ENCODE peak calls at places on chromosomes 6 and 20, in four cellular contexts. N, O, Z and B are unnamed samples.

GRCh38 chr20:31760457-31761240 is 21.6 kb downstream of the TPX2 start:
- DNase-seq in N (peak), O (peak), Z (no peak), B (no peak)

GRCh38 chr6:38273325-38273724 is 366.4 kb downstream of the BTBD9 start:
- DNase-seq in N (peak), O (peak), Z (no peak), B (no peak)

GRCh38 chr6:159934181-159934580 is 34.7 kb upstream of the IGF2R start:
- DNase-seq in N (no peak), O (no peak), Z (no peak), B (no peak)

GRCh38 chr20:7924692-7925091 is 15.6 kb downstream of the HAO1 start:
- DNase-seq in N (peak), O (peak), Z (no peak), B (no peak)

GRCh38 chr20:34859826-34860545 is 12.7 kb downstream of the GGT7 start:
- DNase-seq in N (no peak), O (no peak), Z (no peak), B (no peak)

GRCh38 chr20:558117-558516 is 14.5 kb upstream of the CSNK2A1 start:
- DNase-seq in N (no peak), O (no peak), Z (no peak), B (no peak)

GRCh38 chr6:126210398-126211075 is 129.4 kb upstream of the CENPW start:
- DNase-seq in N (no peak), O (no peak), Z (no peak), B (no peak)

GRCh38 chr6:100592929-100593328 is 128.2 kb upstream of the SIM1 start:
- DNase-seq in N (no peak), O (no peak), Z (no peak), B (no peak)

DNA sequence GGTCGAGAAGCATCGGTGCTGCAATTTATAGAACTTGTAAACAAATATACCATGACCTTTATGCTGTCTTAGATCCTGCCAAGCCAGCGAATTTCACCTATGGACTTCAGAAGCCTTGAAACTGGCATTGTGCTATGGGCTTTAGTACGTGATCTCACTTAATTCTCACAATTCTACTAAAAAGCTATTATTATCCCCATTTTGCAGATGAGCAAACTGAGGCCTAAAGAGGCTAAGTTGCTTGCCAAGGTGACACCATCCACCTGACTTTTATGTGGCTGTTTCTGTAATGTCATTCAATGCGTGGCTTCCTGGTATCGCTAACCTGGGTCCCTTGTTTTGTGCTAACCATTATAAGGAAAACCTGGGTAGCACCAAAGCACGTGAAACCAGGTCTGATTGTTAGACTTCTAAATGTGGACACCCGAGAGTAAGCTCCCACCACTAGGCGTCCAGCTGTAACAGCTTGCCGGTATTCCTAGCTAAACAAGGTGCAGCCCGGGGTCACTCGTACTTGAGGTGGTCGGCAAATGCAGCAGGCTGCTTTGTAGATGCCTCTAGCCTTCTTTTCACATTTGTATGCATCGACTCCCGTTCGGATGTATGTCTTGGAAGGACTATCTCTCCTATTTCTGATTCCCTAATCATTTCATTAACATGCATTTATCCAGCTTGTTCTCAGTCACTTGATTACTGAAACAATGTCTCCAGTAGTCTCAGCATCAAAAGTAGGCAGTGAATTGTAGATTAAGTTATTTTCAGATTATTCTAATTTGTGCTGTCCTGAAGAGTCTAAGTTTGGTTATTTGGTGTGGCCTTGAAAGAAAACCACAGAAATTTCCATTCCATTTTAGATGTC is 1.1 kb downstream of the SYNJ2 start:
- DNase-seq in N (peak), O (no peak), Z (no peak), B (no peak)
- TF ChIP-seq CTCF in N (peak), O (peak), Z (peak), B (no peak)

GRCh38 chr6:73519943-73520687 is 717 bp downstream of the EEF1A1 start:
- DNase-seq in N (peak), O (no peak), Z (peak), B (peak)

GRCh38 chr6:73523434-73524123 is 2.7 kb upstream of the EEF1A1 start:
- DNase-seq in N (peak), O (no peak), Z (peak), B (peak)

GRCh38 chr6:73521351-73522254 is 771 bp upstream of the EEF1A1 start:
- DNase-seq in N (peak), O (no peak), Z (no peak), B (no peak)

GRCh38 chr6:73516712-73517489 is 3.9 kb downstream of the EEF1A1 start:
- DNase-seq in N (peak), O (no peak), Z (no peak), B (no peak)

DNA sequence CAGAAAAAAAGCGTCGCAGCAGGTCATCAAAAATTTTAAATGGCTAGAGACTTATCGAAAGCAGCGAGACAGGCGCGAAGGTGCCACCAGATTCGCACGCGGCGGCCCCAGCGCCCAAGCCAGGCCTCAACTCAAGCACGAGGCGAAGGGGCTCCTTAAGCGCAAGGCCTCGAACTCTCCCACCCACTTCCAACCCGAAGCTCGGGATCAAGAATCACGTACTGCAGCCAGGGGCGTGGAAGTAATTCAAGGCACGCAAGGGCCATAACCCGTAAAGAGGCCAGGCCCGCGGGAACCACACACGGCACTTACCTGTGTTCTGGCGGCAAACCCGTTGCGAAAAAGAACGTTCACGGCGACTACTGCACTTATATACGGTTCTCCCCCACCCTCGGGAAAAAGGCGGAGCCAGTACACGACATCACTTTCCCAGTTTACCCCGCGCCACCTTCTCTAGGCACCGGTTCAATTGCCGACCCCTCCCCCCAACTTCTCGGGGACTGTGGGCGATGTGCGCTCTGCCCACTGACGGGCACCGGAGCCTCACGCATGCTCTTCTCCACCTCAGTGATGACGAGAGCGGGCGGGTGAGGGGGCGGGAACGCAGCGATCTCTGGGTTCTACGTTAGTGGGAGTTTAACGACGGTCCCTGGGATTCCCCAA is at the start of gene EEF1A1:
- DNase-seq in N (peak), O (peak), Z (peak), B (peak)
- TF ChIP-seq CTCF in N (no peak), O (no peak), Z (no peak), B (no peak)

GRCh38 chr6:16758163-16758975 is 2.9 kb downstream of the ATXN1 start:
- DNase-seq in N (peak), O (no peak), Z (no peak), B (no peak)

GRCh38 chr6:16760536-16761468 is at the start of gene ATXN1:
- DNase-seq in N (peak), O (no peak), Z (peak), B (peak)

GRCh38 chr6:16761469-16762264 is 407 bp upstream of the ATXN1 start:
- DNase-seq in N (peak), O (peak), Z (peak), B (peak)

GRCh38 chr6:16759181-16759645 is 2.0 kb downstream of the ATXN1 start:
- DNase-seq in N (no peak), O (no peak), Z (no peak), B (no peak)

DNA sequence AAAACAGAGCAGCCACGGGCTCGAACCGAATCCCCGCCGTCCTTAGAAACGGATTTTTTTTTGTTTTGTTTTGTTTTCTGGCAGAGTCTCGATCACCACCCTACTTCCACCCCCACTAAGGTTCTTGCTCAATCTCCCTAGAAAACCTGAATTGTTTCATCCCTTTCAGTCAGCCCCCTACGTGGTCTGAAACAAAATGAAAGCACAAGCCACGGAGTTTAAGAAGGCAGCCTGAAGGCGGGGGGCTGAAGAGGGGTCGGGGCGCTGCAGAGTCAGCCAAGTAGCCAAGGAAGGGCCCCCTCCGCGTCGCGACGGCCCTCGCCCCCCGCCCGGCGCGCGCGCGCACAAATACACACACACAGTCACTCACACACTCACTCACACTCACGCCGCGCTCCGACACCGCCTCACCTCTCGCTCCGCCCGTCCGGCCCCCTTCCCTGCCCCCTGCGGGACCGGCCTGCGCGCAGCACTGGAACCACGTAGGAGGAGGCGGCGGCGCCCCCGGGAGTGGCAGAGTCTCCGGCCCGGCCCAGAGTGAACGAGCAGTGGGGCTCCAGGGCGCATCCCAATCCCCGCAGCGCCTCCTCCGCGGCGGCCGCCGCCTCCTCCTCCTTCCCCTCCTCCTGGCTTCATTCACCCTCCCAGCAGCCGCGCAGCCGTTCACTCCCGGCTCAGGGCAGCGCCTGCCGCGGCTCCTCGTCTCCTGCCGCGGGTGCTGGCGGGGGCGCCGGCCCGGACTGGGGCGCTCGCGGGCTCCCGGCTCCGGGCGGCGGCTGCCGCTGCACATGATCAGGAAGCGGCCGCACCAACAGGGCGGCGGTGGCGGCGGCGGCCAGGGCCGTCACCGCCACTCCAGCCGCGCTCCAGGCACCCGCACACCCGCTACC is 1.4 kb downstream of the ATXN1 start:
- DNase-seq in N (peak), O (peak), Z (peak), B (peak)
- TF ChIP-seq CTCF in N (no peak), O (no peak), Z (peak), B (peak)

GRCh38 chr6:82781805-82782204 is 283.8 kb downstream of the UBE3D start:
- DNase-seq in N (no peak), O (no peak), Z (no peak), B (no peak)

GRCh38 chr6:82785206-82785605 is 280.4 kb downstream of the UBE3D start:
- DNase-seq in N (no peak), O (no peak), Z (no peak), B (no peak)

GRCh38 chr6:82780334-82780733 is 285.3 kb downstream of the UBE3D start:
- DNase-seq in N (no peak), O (no peak), Z (no peak), B (no peak)

GRCh38 chr6:82786251-82786650 is 279.4 kb downstream of the UBE3D start:
- DNase-seq in N (no peak), O (no peak), Z (no peak), B (no peak)

DNA sequence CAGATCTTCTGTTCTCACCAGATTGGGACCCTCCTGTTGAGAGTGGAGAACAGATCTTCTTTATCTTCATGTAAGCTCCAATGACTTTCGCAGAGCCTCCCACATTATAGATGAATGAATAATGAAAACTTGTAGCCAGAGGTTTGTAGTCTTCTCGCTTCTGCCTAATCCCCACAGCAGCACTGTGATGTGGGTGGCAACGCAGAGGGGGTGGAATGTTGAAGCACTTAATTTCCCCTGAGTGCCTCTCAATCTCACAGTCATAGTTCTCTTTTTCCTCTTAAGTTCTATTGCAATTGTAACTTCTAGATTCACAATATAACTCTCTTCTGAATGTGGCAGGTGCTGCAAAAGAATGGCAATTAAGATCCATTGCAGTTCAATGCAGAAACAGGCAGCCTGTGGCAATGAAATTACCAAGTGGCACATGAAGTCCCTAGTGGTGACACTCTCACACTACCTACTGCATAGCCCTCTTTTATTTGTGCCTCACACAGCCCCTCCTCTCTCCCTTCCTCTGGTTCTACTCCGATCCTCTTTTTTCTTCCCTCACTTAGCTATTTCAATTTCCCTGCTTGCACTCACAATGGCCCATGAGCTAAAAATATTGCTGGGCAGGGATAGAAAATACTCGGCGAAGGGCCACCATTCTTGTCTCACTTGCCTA is 281.9 kb downstream of the UBE3D start:
- DNase-seq in N (no peak), O (no peak), Z (no peak), B (no peak)
- TF ChIP-seq CTCF in N (no peak), O (no peak), Z (no peak), B (no peak)

GRCh38 chr6:152232494-152233151 is 404.5 kb downstream of the SYNE1 start:
- DNase-seq in N (peak), O (no peak), Z (no peak), B (no peak)
- TF ChIP-seq CTCF in N (peak), O (peak), Z (no peak), B (no peak)

GRCh38 chr20:43844778-43845614 is 69.7 kb upstream of the TOX2 start:
- DNase-seq in N (peak), O (peak), Z (no peak), B (no peak)
- TF ChIP-seq CTCF in N (peak), O (peak), Z (no peak), B (peak)

GRCh38 chr6:64736421-64736950 is 970.5 kb downstream of the EYS start:
- DNase-seq in N (peak), O (no peak), Z (no peak), B (no peak)

GRCh38 chr6:64737418-64737817 is 969.6 kb downstream of the EYS start:
- DNase-seq in N (peak), O (no peak), Z (no peak), B (no peak)

GRCh38 chr6:64729522-64729921 is 977.5 kb downstream of the EYS start:
- DNase-seq in N (no peak), O (no peak), Z (no peak), B (no peak)

GRCh38 chr6:64733433-64733832 is 973.6 kb downstream of the EYS start:
- DNase-seq in N (no peak), O (no peak), Z (no peak), B (no peak)

DNA sequence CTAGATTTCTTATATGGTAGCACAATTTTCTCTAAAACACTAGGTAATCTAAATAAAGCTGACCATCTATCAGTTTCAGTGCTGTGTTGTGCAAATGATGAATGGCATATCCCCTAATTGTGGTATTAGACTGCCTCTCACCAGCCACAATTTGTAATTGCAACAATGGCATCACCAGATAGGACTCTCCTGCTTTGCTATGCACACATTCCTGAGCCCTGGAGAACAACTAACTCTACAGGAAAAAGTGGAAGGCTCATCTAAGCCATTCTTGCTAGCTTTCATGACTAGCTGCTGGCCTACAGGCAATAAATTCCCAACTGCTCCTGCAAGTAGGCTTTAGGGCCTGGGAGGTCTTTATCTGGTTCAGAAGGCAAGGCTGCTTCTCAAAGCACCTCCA is 974.1 kb downstream of the EYS start:
- DNase-seq in N (peak), O (no peak), Z (no peak), B (no peak)
- TF ChIP-seq CTCF in N (no peak), O (no peak), Z (no peak), B (no peak)

GRCh38 chr6:1311400-1312192 is at the start of gene FOXQ1:
- DNase-seq in N (no peak), O (no peak), Z (no peak), B (peak)
- TF ChIP-seq CTCF in N (no peak), O (no peak), Z (no peak), B (no peak)

DNA sequence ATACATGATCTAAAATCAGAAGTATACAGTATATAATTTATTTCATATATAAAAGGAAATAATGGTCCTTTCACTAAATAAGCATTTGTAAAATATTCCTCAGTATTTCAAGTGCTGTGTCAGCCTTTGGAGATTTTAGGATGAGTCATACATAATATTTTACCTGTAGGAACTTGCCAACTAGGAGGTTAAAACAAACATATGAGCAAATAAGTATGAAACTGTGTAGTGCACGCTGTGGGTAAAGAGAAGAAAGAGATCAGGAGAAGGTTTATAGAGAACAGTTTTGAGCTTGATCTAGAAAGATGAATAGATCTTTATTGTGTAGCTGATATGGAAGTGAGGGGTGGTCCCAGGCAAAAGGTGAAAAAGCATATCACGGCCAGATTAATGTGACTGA is 169.9 kb upstream of the RNF217 start:
- DNase-seq in N (no peak), O (no peak), Z (no peak), B (no peak)
- TF ChIP-seq CTCF in N (no peak), O (no peak), Z (no peak), B (no peak)